ENCODE peak calls at places on chromosomes 2 and 18, in nine cellular contexts. Z, B, D, A, Y, W, N, P and F are unnamed samples.
A peak's percentile ranks its signal among the peaks of the same experiment; 100 is the strongest.

GRCh38 chr2:6970976-6971480 is 53.8 kb downstream of the RNF144A start:
- DNase-seq in Z (no peak), B (no peak), D (no peak), A (no peak), Y (no peak), W (no peak), N (no peak), P (no peak), F (no peak)

GRCh38 chr2:43131051-43131889 is 95.1 kb downstream of the ZFP36L2 start:
- DNase-seq in Z (peak; percentile 94), B (no peak), D (peak; percentile 86), A (peak; percentile 73), Y (peak; percentile 82), W (peak; percentile 79), N (no peak), P (no peak), F (no peak)

GRCh38 chr2:25821225-25822056 is 56.8 kb downstream of the ASXL2 start:
- DNase-seq in Z (no peak), B (no peak), D (peak; percentile 88), A (no peak), Y (no peak), W (no peak), N (no peak), P (no peak), F (no peak)

GRCh38 chr2:98583516-98583865 is 24.8 kb downstream of the COA5 start:
- DNase-seq in Z (no peak), B (no peak), D (no peak), A (no peak), Y (no peak), W (no peak), N (no peak), P (no peak), F (no peak)

GRCh38 chr2:176317246-176318065 is 48.2 kb downstream of the MTX2 start:
- DNase-seq in Z (no peak), B (no peak), D (no peak), A (no peak), Y (no peak), W (no peak), N (no peak), P (no peak), F (peak; percentile 18)

GRCh38 chr18:34847408-34847807 is 137.3 kb downstream of the DTNA start:
- DNase-seq in Z (no peak), B (no peak), D (no peak), A (no peak), Y (no peak), W (no peak), N (no peak), P (no peak), F (no peak)

GRCh38 chr18:63089041-63089440 is 230.5 kb downstream of the BCL2 start:
- DNase-seq in Z (no peak), B (no peak), D (no peak), A (no peak), Y (no peak), W (no peak), N (no peak), P (no peak), F (no peak)

GRCh38 chr2:154941379-154941778 is 242.9 kb downstream of the KCNJ3 start:
- DNase-seq in Z (no peak), B (no peak), D (no peak), A (no peak), Y (no peak), W (no peak), N (no peak), P (no peak), F (no peak)

GRCh38 chr2:6957910-6958615 is 40.9 kb downstream of the RNF144A start:
- DNase-seq in Z (no peak), B (peak; percentile 38), D (no peak), A (no peak), Y (no peak), W (no peak), N (no peak), P (no peak), F (peak; percentile 13)

GRCh38 chr2:157940024-157940423 is 63.9 kb upstream of the ACVR1 start:
- DNase-seq in Z (peak; percentile 38), B (no peak), D (no peak), A (no peak), Y (no peak), W (no peak), N (no peak), P (no peak), F (no peak)

GRCh38 chr2:151083864-151084263 is 177.8 kb downstream of the RBM43 start:
- DNase-seq in Z (no peak), B (no peak), D (no peak), A (no peak), Y (no peak), W (no peak), N (peak; percentile 52), P (no peak), F (no peak)

GRCh38 chr2:217366996-217367395 is 507.1 kb upstream of the TNP1 start:
- DNase-seq in Z (peak; percentile 78), B (no peak), D (peak; percentile 31), A (no peak), Y (no peak), W (no peak), N (no peak), P (no peak), F (no peak)

GRCh38 chr2:176494949-176495353 is 225.7 kb downstream of the MTX2 start:
- DNase-seq in Z (peak; percentile 12), B (no peak), D (no peak), A (no peak), Y (no peak), W (peak; percentile 24), N (no peak), P (no peak), F (no peak)

GRCh38 chr2:46657042-46657504 is 177.7 kb downstream of the TMEM247 start:
- DNase-seq in Z (peak; percentile 47), B (no peak), D (no peak), A (no peak), Y (no peak), W (no peak), N (no peak), P (peak; percentile 9), F (peak; percentile 49)

GRCh38 chr18:36769172-36769571 is 59.6 kb downstream of the TPGS2 start:
- DNase-seq in Z (peak; percentile 52), B (no peak), D (peak; percentile 32), A (no peak), Y (no peak), W (no peak), N (no peak), P (no peak), F (no peak)